ENCODE peak calls at places on chromosomes 4 and X, in seven cellular contexts. Z is left lung, I is AG04450, S is suprapubic skin, L is breast epithelium, Y is H9, H is MM.1S. D is an unnamed sample.

GRCh38 chr4:169188204-169188603 is 82.6 kb downstream of the SH3RF1 start:
- DNase-seq in Y (no peak), L (no peak), S (no peak), Z (no peak), H (no peak), I (no peak), D (no peak)

GRCh38 chr4:145423017-145423708 is 58.5 kb upstream of the SMAD1 start:
- DNase-seq in Y (no peak), L (no peak), Z (no peak), S (no peak), I (no peak), H (no peak), D (no peak)

GRCh38 chrX:12360991-12361598 is 222.8 kb downstream of the FRMPD4 start:
- DNase-seq in I (no peak), Z (no peak), Y (no peak), H (no peak), L (no peak), S (no peak), D (no peak)

GRCh38 chrX:86946569-86946968 is 571.0 kb upstream of the KLHL4 start:
- DNase-seq in H (peak; percentile 57), Y (no peak), Z (no peak), L (no peak), I (no peak), S (no peak), D (no peak)

GRCh38 chrX:110142096-110142495 is 139.2 kb downstream of the TMEM164 start:
- DNase-seq in I (no peak), L (no peak), S (no peak), Y (no peak), H (no peak), Z (no peak), D (no peak)

GRCh38 chr4:107283587-107284559 is 247.8 kb upstream of the DKK2 start:
- DNase-seq in Z (no peak), I (peak; percentile 90), Y (no peak), L (no peak), H (no peak), S (no peak), D (peak; percentile 84)

GRCh38 chr4:8703857-8704495 is 111.4 kb downstream of the CPZ start:
- DNase-seq in S (peak; percentile 40), Y (peak; percentile 12), Z (no peak), H (no peak), L (peak; percentile 25), I (no peak), D (no peak)

GRCh38 chr4:74608151-74608949 is 163.4 kb downstream of the AREG start:
- DNase-seq in H (no peak), I (no peak), S (no peak), L (no peak), Y (no peak), Z (no peak), D (no peak)

GRCh38 chr4:4984186-4984585 is 35.1 kb downstream of the CYTL1 start:
- DNase-seq in I (no peak), Y (peak; percentile 43), Z (no peak), L (no peak), H (no peak), S (no peak), D (no peak)

DNA sequence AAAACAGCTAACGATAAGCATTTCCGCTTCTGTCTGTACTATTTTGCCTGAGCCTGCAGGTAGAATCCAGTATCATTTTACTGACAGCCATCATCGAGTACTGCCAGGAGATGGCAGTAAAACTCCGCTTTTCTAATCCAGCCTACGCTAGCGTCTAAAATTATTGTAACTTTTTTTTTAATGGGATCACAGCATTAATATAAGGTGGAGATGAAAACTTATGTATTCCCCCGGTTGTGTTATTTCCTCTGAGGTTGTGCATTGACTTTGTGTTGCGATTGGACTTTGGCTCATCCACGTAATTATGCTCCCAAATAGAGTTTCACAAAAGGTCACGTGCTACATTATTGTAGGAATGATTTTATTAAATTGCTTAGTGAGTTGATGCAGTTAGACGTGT is 248.1 kb downstream of the C4orf33 start:
- DNase-seq in H (peak; percentile 60), Y (no peak), L (no peak), I (no peak), Z (no peak), S (no peak), D (no peak)
- TF ChIP-seq CTCF in H (peak; percentile 76), Y (peak; percentile 86), L (peak; percentile 31), I (peak; percentile 72), Z (peak; percentile 70), S (peak; percentile 40), D (peak; percentile 50)

DNA sequence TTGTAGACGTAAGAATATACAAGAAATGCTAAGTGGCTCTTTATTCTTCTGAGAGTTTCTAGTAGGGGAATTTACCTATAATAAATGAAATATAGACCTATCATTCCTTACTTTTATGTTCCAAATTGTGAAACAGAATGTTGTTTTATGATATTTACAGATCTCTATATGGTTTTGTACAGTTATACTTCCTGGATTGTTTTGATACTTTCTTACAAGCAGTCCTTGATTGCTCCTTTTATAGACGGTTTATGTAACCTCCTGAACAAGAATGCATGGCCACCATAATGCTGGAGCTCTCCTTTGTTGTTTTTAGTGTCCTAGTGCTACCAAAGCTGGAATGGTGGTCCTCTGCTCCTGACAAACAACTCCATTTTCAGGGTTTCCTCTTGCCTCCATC is 91.7 kb upstream of the RPA4 start:
- DNase-seq in S (no peak), Z (no peak), Y (no peak), H (no peak), I (no peak), L (no peak), D (no peak)
- H3K27me3 ChIP-seq in S (no peaks in the 10 kb centered on the region), Z (no peaks in the 10 kb centered on the region), Y (no peaks in the 10 kb centered on the region), H (no peaks in the 10 kb centered on the region), I (no peaks in the 10 kb centered on the region), L (peaks cover 32% of the 10 kb centered on the region), D (no peaks in the 10 kb centered on the region)

DNA sequence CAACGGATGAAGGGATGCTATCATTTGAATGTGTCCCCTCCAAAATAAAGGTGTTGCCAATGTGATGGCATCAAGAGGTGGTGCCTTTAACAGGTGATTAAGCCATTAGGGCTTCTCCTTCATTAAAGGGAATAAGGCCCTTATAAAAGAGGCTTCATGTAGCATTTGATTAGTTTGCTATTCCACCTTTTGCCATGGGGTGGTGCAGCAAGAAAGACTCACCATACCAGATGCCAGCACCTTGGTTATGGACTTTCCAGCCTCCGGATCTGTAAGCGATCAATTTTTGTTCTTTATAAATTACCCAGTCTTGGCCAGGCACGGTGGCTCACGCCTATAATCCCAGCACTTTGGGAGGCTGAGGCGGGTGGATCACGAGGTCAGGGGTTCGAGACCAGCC is 7.9 kb upstream of the SLC25A43 start:
- DNase-seq in Z (no peak), S (no peak), Y (no peak), L (no peak), H (peak; percentile 26), I (no peak), D (no peak)
- TF ChIP-seq CTCF in Z (no peak), S (peak; percentile 12), Y (peak; percentile 48), L (peak; percentile 17), H (peak; percentile 25), I (peak; percentile 22), D (peak; percentile 41)

GRCh38 chr4:70802923-70803605 is 36.6 kb downstream of the GRSF1 start:
- DNase-seq in S (no peak), H (no peak), Y (no peak), Z (no peak), L (no peak), I (no peak), D (no peak)
- H3K27me3 ChIP-seq in S (no peaks in the 10 kb centered on the region), H (no peaks in the 10 kb centered on the region), Y (no peaks in the 10 kb centered on the region), Z (no peaks in the 10 kb centered on the region), L (no peaks in the 10 kb centered on the region), I (no peaks in the 10 kb centered on the region), D (no peaks in the 10 kb centered on the region)

DNA sequence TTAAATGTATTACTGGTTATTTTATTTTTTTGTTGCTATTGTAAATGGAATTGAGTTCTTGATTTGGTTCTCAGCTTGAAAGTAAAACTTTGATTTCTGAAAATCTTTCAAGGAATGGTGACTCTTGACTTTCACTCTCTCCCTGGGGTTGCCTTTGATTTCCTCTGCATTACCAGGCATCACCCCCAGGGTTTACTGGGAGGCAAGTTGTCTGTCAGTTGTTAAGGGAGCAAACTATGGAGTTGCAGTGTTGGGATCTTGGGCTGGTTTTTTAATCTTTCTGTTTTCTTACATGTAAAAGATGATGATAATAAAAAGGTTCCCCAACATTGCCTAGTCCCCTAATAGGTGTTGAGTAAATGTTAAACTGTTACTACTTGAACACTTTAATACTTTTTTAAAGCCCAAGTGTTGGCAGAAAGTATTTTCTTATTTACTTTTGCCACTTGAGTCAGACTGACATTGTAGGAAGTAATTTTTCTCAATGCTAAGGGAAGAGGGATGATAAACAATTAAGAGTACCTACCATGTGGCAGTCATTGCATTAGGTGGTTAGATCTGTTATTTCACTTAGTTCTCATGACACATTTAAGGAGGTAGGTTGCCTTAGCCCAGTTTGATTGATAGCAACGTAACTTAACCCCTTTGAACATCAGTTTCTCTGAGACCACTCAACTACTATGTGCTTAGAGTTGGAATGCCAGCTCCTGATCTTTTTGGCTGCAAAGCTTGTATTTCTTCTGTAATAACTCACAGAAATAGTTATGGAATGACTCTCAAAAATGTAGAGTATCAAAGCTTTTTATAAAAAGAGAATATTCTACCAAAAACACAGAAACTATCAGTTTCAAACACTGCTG is 67.1 kb downstream of the DCLK2 start:
- DNase-seq in L (no peak), I (no peak), S (no peak), Z (no peak), H (no peak), Y (peak; percentile 36), D (no peak)
- TF ChIP-seq CTCF in L (no peak), I (peak; percentile 45), S (no peak), Z (no peak), H (no peak), Y (peak; percentile 55), D (peak; percentile 39)

DNA sequence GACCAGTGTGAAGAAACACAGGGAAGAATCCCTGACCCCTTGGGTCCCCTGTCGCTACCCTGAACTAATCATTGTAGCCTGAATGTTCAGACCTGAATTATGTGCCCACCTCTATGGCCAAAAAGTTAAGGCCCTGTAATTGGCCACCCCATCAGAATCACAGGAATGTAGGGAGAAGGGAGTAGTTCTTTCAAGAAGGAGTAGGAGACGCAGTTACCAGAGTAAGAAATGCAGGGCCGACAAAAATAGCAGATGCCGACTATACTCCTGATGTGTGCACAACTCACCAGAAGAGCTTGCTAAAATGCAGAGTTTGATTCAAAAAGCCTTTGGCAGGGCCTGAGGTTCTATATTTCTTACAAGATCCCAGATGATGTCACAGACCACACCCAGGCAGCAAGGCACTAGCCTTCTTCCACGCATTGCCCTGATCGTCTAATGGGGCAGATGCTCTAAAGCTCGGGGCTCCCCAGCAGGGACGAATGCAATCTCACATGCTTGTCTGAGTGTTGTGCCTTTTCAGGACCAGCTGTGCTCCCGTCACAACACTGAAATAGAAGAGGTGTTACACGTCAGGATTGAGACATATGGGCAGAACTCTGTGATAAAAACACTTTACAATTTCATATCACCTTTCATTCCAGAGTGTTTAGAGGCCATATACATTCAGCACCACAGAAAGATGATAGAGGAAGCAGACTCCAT is 160.9 kb upstream of the FAM241A start:
- DNase-seq in H (no peak), S (no peak), Y (no peak), I (no peak), Z (no peak), L (no peak), D (no peak)
- H3K27me3 ChIP-seq in H (no peaks in the 10 kb centered on the region), S (peaks cover 6% of the 10 kb centered on the region), Y (no peaks in the 10 kb centered on the region), I (no peaks in the 10 kb centered on the region), Z (peaks cover 15% of the 10 kb centered on the region), L (peaks cover 6% of the 10 kb centered on the region), D (peaks cover 6% of the 10 kb centered on the region)

DNA sequence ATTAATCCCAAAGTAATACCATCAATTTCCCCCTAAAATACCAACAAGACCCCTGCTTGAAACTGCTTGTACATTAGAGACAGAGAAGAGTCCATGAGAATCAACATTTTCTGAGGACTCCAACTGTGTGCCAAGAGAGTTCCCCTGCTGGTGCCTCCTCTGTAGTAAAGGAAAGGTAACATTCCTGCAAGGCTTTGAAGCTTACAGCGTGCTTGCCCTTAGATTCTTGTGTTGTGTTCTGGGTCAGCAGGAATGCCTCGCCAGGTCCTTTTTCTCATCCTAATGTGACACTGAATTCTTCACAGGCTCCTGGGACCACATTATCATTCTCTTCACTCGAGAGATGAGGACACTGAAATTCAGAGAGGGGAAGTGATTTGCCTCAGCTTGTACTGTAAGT is 9.7 kb upstream of the EOLA2 start:
- DNase-seq in H (no peak), Z (no peak), Y (peak; percentile 47), I (no peak), L (no peak), S (no peak), D (no peak)
- TF ChIP-seq CTCF in H (no peak), Z (no peak), Y (no peak), I (no peak), L (no peak), S (no peak), D (no peak)